ENCODE peak calls at places on chromosomes 7 and 10, in four cellular contexts. P is breast epithelium, X is lower leg skin, F is A549. H is an unnamed sample.

GRCh38 chr10:10662720-10663467 is 354.8 kb upstream of the CELF2 start:
- DNase-seq in F (no peak), P (no peak), X (no peak), H (no peak)

GRCh38 chr7:151060416-151061234 is 1.2 kb downstream of the SLC4A2 start:
- DNase-seq in F (peak; percentile 79), X (no peak), P (no peak), H (peak; percentile 73)

GRCh38 chr7:121062684-121063279 is 74.3 kb downstream of the CPED1 start:
- DNase-seq in F (no peak), P (no peak), X (no peak), H (no peak)

GRCh38 chr10:24920907-24921881 is 31.2 kb downstream of the PRTFDC1 start:
- DNase-seq in X (peak; percentile 90), F (peak; percentile 62), P (no peak), H (peak; percentile 33)

GRCh38 chr10:97279121-97279815 is 13.2 kb downstream of the ARHGAP19 start:
- DNase-seq in F (no peak), P (no peak), X (peak; percentile 76), H (no peak)

GRCh38 chr10:68105820-68106219 is 3.5 kb upstream of the MYPN start:
- DNase-seq in P (no peak), X (no peak), F (no peak), H (peak; percentile 29)

GRCh38 chr7:2193120-2193519 is 39.6 kb downstream of the MAD1L1 start:
- DNase-seq in P (no peak), X (peak; percentile 82), F (no peak), H (no peak)

GRCh38 chr10:68471586-68472408 is at the start of gene DNA2:
- DNase-seq in X (peak; percentile 86), P (peak; percentile 55), F (peak; percentile 93), H (peak; percentile 92)

GRCh38 chr10:105112862-105113261 is 471.8 kb downstream of the SORCS3 start:
- DNase-seq in P (no peak), X (no peak), F (no peak), H (no peak)

GRCh38 chr7:93228302-93228701 is 2.0 kb upstream of the HEPACAM2 start:
- DNase-seq in F (peak; percentile 38), P (no peak), X (no peak), H (no peak)

GRCh38 chr7:125382401-125382800 is 452.8 kb upstream of the POT1 start:
- DNase-seq in X (no peak), F (no peak), P (no peak), H (no peak)

GRCh38 chr7:128194533-128195282 is 46.4 kb upstream of the LEP start:
- DNase-seq in X (no peak), P (no peak), F (no peak), H (no peak)

DNA sequence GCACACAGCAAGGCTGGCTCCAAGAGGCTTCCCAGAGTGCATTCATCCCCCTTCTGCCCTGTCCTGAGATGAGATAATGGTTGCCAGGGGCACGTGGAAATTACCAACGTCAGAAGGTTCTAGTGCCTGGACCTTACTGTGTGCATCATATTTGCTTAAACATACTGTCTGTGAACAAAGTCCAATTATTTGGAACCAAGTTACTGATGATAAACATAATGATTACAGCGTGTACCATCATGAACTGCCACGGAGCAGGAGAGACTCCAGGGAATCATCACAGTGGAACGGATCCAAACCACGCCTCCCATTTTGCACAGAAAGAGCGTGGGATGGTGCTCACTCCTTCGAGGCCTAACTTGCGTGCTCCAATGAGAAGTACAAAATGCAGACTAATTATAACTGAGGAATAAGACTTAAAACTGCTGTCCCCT is 182.0 kb downstream of the CAMK1D start:
- DNase-seq in P (no peak), X (peak; percentile 85), F (no peak), H (no peak)
- TF ChIP-seq POLR2A in P (no peak), X (no peak), F (no peak), H (no peak)

GRCh38 chr10:102435098-102435497 is 2.7 kb upstream of the CUEDC2 start:
- DNase-seq in P (no peak), F (no peak), X (no peak), H (no peak)

GRCh38 chr10:102436312-102436711 is 3.9 kb upstream of the CUEDC2 start:
- DNase-seq in F (no peak), P (no peak), X (no peak), H (no peak)

GRCh38 chr10:102435529-102436233 is 3.3 kb upstream of the CUEDC2 start:
- DNase-seq in X (no peak), F (no peak), P (no peak), H (no peak)

GRCh38 chr10:102433619-102434046 is 1.3 kb upstream of the CUEDC2 start:
- DNase-seq in F (no peak), P (no peak), X (no peak), H (no peak)

GRCh38 chr10:102434251-102434913 is 2.0 kb upstream of the CUEDC2 start:
- DNase-seq in P (no peak), F (no peak), X (no peak), H (no peak)
- TF ChIP-seq POLR2A in P (no peak), F (no peak), X (no peak), H (no peak)

DNA sequence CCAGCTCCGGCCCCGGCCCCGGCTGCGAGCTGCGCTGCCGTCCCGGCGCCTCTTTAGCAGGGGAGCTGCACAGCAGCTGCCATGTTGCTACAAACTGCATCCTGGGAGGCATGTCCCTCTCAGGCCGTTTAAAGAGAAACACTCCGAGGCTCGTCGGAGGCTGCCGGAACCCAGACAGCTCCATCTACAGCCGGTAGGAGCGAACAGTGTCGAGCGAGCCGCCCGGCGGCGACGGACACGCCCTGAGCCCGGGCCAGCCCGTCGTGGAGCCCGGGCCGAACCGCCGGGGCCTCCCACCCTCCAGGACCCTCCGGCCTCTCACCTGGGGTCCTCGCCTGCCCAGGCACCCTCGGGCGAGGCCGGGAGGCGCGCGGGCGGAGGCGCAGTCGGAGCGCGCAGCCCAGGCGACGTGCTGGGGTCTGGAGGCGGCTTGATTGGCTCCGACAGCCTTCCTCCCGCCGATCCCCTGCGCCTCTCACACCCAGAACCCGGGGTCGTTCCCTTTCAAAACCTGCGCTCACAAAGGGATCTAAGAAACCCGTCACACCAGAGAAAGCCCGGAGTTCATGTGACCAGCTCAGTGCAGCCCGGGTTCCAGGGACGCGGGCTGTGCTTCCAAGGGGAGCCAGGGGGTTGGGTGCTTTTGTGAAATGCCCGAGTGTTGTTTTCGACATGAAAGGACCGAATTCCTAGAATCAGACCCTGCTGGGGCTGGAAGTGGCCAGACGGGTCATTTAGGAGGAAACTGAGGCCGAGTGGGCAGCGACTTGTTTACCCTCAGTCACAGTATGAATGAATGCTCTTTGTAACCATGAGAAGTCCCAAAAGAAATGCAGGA is at the start of gene ZNF777:
- DNase-seq in X (peak; percentile 96), P (peak; percentile 84), F (peak; percentile 96), H (peak; percentile 96)
- TF ChIP-seq POLR2A in X (no peak), P (no peak), F (peak; percentile 69), H (peak; percentile 63)

GRCh38 chr7:6231184-6231583 is 41.2 kb downstream of the CYTH3 start:
- DNase-seq in X (no peak), F (no peak), P (no peak), H (no peak)

GRCh38 chr7:6226194-6226799 is 46.1 kb downstream of the CYTH3 start:
- DNase-seq in P (no peak), F (no peak), X (no peak), H (no peak)

GRCh38 chr7:6227294-6227846 is 45.1 kb downstream of the CYTH3 start:
- DNase-seq in X (no peak), P (no peak), F (no peak), H (no peak)

GRCh38 chr7:6228363-6228762 is 44.1 kb downstream of the CYTH3 start:
- DNase-seq in P (no peak), X (no peak), F (no peak), H (no peak)

DNA sequence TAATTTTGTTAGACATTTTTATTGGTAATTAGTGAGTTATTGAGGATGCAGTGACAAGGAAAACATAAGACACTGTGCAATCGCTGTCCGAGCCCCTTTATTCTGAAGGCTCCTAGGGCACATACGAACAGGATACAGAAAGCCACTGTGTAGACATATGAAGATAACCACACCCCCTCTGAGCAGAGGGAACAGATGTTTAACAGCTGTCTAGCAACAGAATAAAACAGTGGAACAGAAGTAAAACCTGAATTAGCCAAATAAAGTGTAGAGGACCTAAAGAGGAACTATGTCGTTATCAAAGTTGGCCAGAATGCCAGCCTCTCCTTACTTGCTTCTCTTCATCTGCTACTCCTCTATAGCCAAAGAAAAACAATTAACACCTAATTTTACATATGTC is 43.6 kb downstream of the CYTH3 start:
- DNase-seq in X (no peak), P (no peak), F (no peak), H (no peak)
- TF ChIP-seq POLR2A in X (no peak), P (no peak), F (no peak), H (no peak)

DNA sequence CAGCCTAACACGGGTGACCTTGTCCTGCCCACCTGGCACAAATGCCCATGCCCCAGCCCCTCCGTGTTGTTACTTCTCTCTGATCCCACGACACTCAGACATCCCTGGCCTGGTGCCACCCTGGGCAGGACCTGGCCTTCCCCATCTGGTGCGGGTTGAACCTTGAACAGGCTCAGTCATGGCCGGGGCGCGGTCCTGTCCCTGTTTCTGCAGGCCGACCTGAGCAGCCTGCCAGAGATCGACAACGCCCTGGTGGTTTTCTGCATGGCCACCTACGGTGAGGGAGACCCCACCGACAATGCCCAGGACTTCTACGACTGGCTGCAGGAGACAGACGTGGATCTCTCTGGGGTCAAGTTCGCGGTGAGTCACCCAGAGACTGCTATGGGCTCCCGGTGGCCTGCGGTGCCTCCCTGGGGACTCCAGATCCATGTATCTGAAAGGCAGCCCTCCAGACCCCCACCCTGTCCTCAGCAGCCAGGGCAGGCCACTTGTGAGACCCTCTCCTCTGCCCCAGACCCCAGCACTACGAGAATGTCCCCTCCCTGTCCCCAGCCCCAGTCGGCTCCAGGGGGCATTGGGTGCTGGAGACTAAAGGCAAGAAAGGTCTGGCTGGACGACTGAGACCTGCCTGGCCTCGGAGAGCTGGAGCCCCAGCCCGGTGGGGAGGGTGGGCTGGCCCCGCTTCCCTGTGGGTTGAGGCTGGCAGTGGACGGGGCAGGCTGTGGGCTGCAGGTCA is 14.1 kb downstream of the TMEM120A start:
- DNase-seq in F (no peak), P (no peak), X (no peak), H (no peak)
- TF ChIP-seq POLR2A in F (no peak), P (no peak), X (no peak), H (no peak)

DNA sequence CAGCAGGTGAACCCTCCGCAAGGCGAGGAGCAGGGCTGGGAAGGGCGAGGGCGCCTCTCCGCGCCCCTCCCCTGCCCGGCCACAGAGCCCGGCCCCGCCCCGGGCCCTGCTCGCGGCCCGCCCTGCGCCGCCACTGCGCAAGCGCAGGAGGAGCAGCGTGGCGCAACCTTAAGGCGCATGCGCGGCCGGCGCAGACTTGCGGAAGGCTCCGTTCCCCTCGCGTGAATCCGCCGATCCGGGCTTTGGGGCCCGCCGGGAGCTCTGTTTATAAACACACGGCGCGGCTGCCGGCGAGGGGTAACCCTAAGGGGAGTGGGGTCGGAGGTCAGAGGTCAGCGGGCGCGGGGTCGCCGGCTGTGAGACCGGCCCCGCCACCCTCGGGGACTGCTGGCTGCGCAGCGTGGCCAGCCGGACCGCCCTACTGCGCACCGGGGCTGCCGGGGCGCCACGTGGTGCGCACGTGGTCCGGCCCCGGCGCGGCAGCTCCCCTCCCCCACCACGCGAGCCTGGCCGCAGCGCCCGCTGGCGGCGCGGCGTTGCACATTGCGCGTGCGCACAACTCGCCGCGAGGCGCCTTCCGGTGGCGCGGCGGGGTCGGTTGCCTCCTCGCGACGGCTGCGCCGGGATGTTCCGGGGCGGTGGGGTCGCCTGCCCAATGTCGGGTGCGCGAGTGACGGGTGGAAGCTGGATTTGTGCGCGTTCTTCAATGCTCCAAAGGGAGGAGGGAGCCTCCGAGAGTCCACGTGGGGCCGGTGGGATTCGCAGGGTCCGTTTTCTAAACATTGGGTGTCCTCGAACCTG is 40.2 kb upstream of the FOXK1 start:
- DNase-seq in F (peak; percentile 73), X (peak; percentile 99), P (peak; percentile 96), H (peak; percentile 97)
- TF ChIP-seq POLR2A in F (peak; percentile 96), X (no peak), P (peak; percentile 79), H (peak; percentile 99)

H was measured in H54.